ENCODE peak calls at places on chromosomes 12 and 14, in eight cellular contexts. E is HT1080; U is bronchial epithelial cell; O is Right ventricle myocardium superior; A is pancreas; D is CD8-positive, alpha-beta T cell; B is activated T-cell treated with anti-CD3 and anti-CD28 coated beads for 1 hour; N is HT-29. Z is an unnamed sample.

GRCh38 chr14:46063872-46064271 is 587.7 kb downstream of the RPL10L start:
- DNase-seq in U (no peak), D (no peak), O (no peak), A (no peak), B (no peak), E (peak), N (no peak), Z (no peak)

GRCh38 chr14:74286736-74287135 is 16.0 kb downstream of the ABCD4 start:
- DNase-seq in A (no peak), O (no peak), E (no peak), D (no peak), B (no peak), N (no peak), U (no peak), Z (no peak)

GRCh38 chr12:105239304-105239703 is 3.3 kb upstream of the APPL2 start:
- DNase-seq in B (no peak), D (no peak), E (no peak), A (no peak), O (no peak), U (no peak), N (no peak), Z (no peak)

GRCh38 chr14:100239200-100239839 is 376 bp downstream of the YY1 start:
- DNase-seq in U (no peak), N (peak), D (no peak), A (peak), O (peak), E (peak), B (no peak), Z (peak)

GRCh38 chr14:88013750-88014349 is 8.9 kb downstream of the GPR65 start:
- DNase-seq in D (no peak), A (no peak), U (peak), E (peak), N (peak), B (peak), O (peak), Z (no peak)

GRCh38 chr12:104201238-104202001 is 14.2 kb upstream of the TXNRD1 start:
- DNase-seq in A (no peak), B (peak), E (peak), U (peak), D (peak), O (no peak), N (peak), Z (peak)

GRCh38 chr12:133026996-133027395 is 10.3 kb upstream of the ZNF84 start:
- DNase-seq in D (no peak), N (no peak), O (no peak), B (no peak), U (no peak), A (no peak), E (peak), Z (no peak)

GRCh38 chr14:36948157-36948859 is 224.1 kb downstream of the SLC25A21 start:
- DNase-seq in A (no peak), D (no peak), B (no peak), O (no peak), U (no peak), E (no peak), N (no peak), Z (no peak)

GRCh38 chr14:33131801-33132200 is 193.1 kb downstream of the NPAS3 start:
- DNase-seq in O (no peak), A (no peak), B (no peak), U (no peak), E (no peak), D (no peak), N (no peak), Z (no peak)

GRCh38 chr12:116136340-116136739 is 141.2 kb downstream of the MED13L start:
- DNase-seq in B (no peak), N (no peak), U (no peak), D (no peak), A (no peak), E (peak), O (no peak), Z (no peak)

GRCh38 chr14:26200675-26201074 is 397.2 kb downstream of the NOVA1 start:
- DNase-seq in A (no peak), N (no peak), O (no peak), D (no peak), U (peak), E (peak), B (no peak), Z (no peak)

GRCh38 chr14:56023681-56024080 is 94.5 kb upstream of the PELI2 start:
- DNase-seq in B (no peak), D (no peak), O (no peak), N (no peak), A (no peak), E (no peak), U (no peak), Z (no peak)

GRCh38 chr12:34402899-34403705 is 380.8 kb downstream of the ALG10 start:
- DNase-seq in E (no peak), O (peak), A (peak), D (no peak), N (no peak), B (no peak), U (no peak), Z (peak)

GRCh38 chr12:47636908-47637780 is 68.7 kb downstream of the RPAP3 start:
- DNase-seq in B (peak), A (no peak), U (peak), E (peak), D (no peak), N (peak), O (peak), Z (no peak)

GRCh38 chr14:52124791-52125661 is 56.2 kb upstream of the NID2 start:
- DNase-seq in O (no peak), N (no peak), D (no peak), B (no peak), U (peak), E (peak), A (no peak), Z (no peak)

GRCh38 chr14:91036741-91037469 is 23.5 kb downstream of the RPS6KA5 start:
- DNase-seq in E (no peak), B (no peak), O (no peak), D (no peak), U (no peak), A (no peak), N (no peak), Z (no peak)

GRCh38 chr12:131980263-131980662 is 30.5 kb downstream of the EP400 start:
- DNase-seq in N (peak), D (no peak), A (no peak), O (no peak), B (no peak), E (no peak), U (peak), Z (no peak)

GRCh38 chr12:122859303-122860051 is 24.2 kb downstream of the HIP1R start:
- DNase-seq in B (no peak), A (peak), E (no peak), U (no peak), D (no peak), N (no peak), O (peak), Z (no peak)

GRCh38 chr14:95439881-95440280 is 76.6 kb downstream of the SYNE3 start:
- DNase-seq in D (no peak), N (no peak), A (no peak), U (no peak), B (no peak), O (no peak), E (no peak), Z (no peak)

GRCh38 chr12:15978431-15978950 is 67.4 kb downstream of the DERA start:
- DNase-seq in U (peak), B (no peak), E (peak), O (no peak), D (no peak), A (no peak), N (no peak), Z (no peak)

GRCh38 chr12:12266389-12266872 is 413 bp downstream of the LRP6 start:
- DNase-seq in A (peak), E (no peak), B (no peak), D (no peak), N (no peak), O (no peak), U (no peak), Z (no peak)

GRCh38 chr12:47186246-47186645 is 106.5 kb upstream of the AMIGO2 start:
- DNase-seq in B (no peak), N (no peak), D (no peak), U (no peak), E (no peak), O (no peak), A (no peak), Z (no peak)

GRCh38 chr14:32648434-32648833 is 290.2 kb upstream of the NPAS3 start:
- DNase-seq in O (no peak), U (peak), D (no peak), N (no peak), B (no peak), A (no peak), E (no peak), Z (no peak)

GRCh38 chr12:125403145-125403789 is 338.0 kb downstream of the AACS start:
- DNase-seq in D (no peak), E (peak), O (no peak), U (peak), B (no peak), A (no peak), N (peak), Z (no peak)

GRCh38 chr12:26179829-26180228 is 15.5 kb upstream of the SSPN start:
- DNase-seq in N (no peak), E (no peak), A (no peak), U (no peak), D (no peak), B (no peak), O (no peak), Z (no peak)

GRCh38 chr14:98227000-98227726 is 1044.8 kb downstream of the BCL11B start:
- DNase-seq in N (no peak), D (no peak), A (no peak), O (no peak), B (no peak), U (no peak), E (no peak), Z (no peak)

GRCh38 chr12:92794814-92795213 is 92.0 kb downstream of the PLEKHG7 start:
- DNase-seq in A (no peak), N (no peak), B (no peak), E (no peak), U (no peak), O (no peak), D (no peak), Z (no peak)

GRCh38 chr14:90499121-90499520 is 102.3 kb downstream of the CALM1 start:
- DNase-seq in E (no peak), B (no peak), A (no peak), D (no peak), U (no peak), N (no peak), O (no peak), Z (no peak)

GRCh38 chr12:52630104-52630500 is 11.7 kb upstream of the KRT73 start:
- DNase-seq in E (no peak), D (no peak), N (no peak), A (no peak), B (no peak), O (no peak), U (no peak), Z (no peak)

GRCh38 chr12:59695379-59695778 is 99.5 kb downstream of the SLC16A7 start:
- DNase-seq in A (no peak), D (no peak), O (no peak), N (no peak), U (peak), E (peak), B (no peak), Z (no peak)

GRCh38 chr14:101400815-101401214 is 160.5 kb upstream of the DIO3 start:
- DNase-seq in B (no peak), O (no peak), D (no peak), A (peak), E (no peak), U (no peak), N (no peak), Z (no peak)